ENCODE peak calls at places on chromosomes 1 and 21, in ten cellular contexts. E, C, T, O, M, N, H, L, D and Z are unnamed samples.

GRCh38 chr1:28144203-28145135 is 32.0 kb downstream of the PTAFR start:
- DNase-seq in E (peak), C (peak), T (no peak), O (peak), M (no peak), N (no peak), H (peak), L (no peak), D (peak), Z (peak)

GRCh38 chr1:39268112-39268581 is 63.7 kb downstream of the MACF1 start:
- DNase-seq in E (peak), C (peak), T (no peak), O (peak), M (no peak), N (no peak), H (peak), L (peak), D (peak), Z (peak)

GRCh38 chr1:218339267-218339831 is 5.8 kb upstream of the TGFB2 start:
- DNase-seq in E (peak), C (peak), T (no peak), O (peak), M (no peak), N (no peak), H (peak), L (no peak), D (peak), Z (no peak)

GRCh38 chr1:199859525-199859924 is 168.0 kb upstream of the NR5A2 start:
- DNase-seq in E (peak), C (peak), T (no peak), O (no peak), M (no peak), N (no peak), H (peak), L (no peak), D (peak), Z (no peak)

GRCh38 chr1:212749924-212750535 is 41.5 kb downstream of the NSL1 start:
- DNase-seq in E (peak), C (peak), T (no peak), O (peak), M (no peak), N (no peak), H (peak), L (no peak), D (peak), Z (peak)

GRCh38 chr1:35642472-35642955 is 1.2 kb upstream of the PSMB2 start:
- DNase-seq in E (no peak), C (peak), T (no peak), O (peak), M (no peak), N (no peak), H (peak), L (no peak), D (no peak), Z (no peak)

GRCh38 chr1:114113801-114114750 is 39.6 kb downstream of the SYT6 start:
- DNase-seq in E (peak), C (peak), T (no peak), O (no peak), M (no peak), N (no peak), H (peak), L (peak), D (no peak), Z (no peak)

GRCh38 chr1:2375246-2375922 is 16.0 kb downstream of the MORN1 start:
- DNase-seq in E (no peak), C (no peak), T (no peak), O (no peak), M (no peak), N (no peak), H (no peak), L (no peak), D (no peak), Z (no peak)

GRCh38 chr21:37383066-37383465 is 16.5 kb downstream of the DYRK1A start:
- DNase-seq in E (no peak), C (no peak), T (no peak), O (no peak), M (no peak), N (no peak), H (no peak), L (no peak), D (peak), Z (no peak)

GRCh38 chr1:101122452-101123166 is 97.0 kb upstream of the DPH5 start:
- DNase-seq in E (peak), C (no peak), T (no peak), O (no peak), M (no peak), N (no peak), H (no peak), L (no peak), D (no peak), Z (no peak)

GRCh38 chr1:66944330-66945274 is 19.8 kb downstream of the MIER1 start:
- DNase-seq in E (peak), C (peak), T (no peak), O (peak), M (no peak), N (no peak), H (peak), L (peak), D (peak), Z (no peak)

GRCh38 chr1:151989131-151989868 is 4.4 kb downstream of the S100A10 start:
- DNase-seq in E (peak), C (peak), T (no peak), O (peak), M (peak), N (peak), H (peak), L (peak), D (peak), Z (no peak)

GRCh38 chr1:147095691-147096090 is 76.6 kb downstream of the PRKAB2 start:
- DNase-seq in E (no peak), C (no peak), T (no peak), O (no peak), M (no peak), N (no peak), H (no peak), L (no peak), D (no peak), Z (no peak)

GRCh38 chr1:54615531-54616245 is 7.6 kb downstream of the FAM151A start:
- DNase-seq in E (no peak), C (peak), T (no peak), O (no peak), M (no peak), N (no peak), H (no peak), L (no peak), D (no peak), Z (no peak)

GRCh38 chr1:46466477-46467182 is 23.0 kb upstream of the DMBX1 start:
- DNase-seq in E (no peak), C (no peak), T (no peak), O (no peak), M (no peak), N (no peak), H (no peak), L (no peak), D (no peak), Z (no peak)

GRCh38 chr1:27527223-27527856 is 37.4 kb upstream of the WASF2 start:
- DNase-seq in E (no peak), C (no peak), T (no peak), O (no peak), M (peak), N (no peak), H (peak), L (peak), D (no peak), Z (no peak)

GRCh38 chr1:169122976-169123375 is 16.5 kb downstream of the ATP1B1 start:
- DNase-seq in E (no peak), C (no peak), T (no peak), O (no peak), M (no peak), N (no peak), H (no peak), L (no peak), D (no peak), Z (no peak)

GRCh38 chr1:183416850-183417690 is 1.1 kb downstream of the NMNAT2 start:
- DNase-seq in E (peak), C (no peak), T (no peak), O (peak), M (peak), N (peak), H (peak), L (peak), D (peak), Z (no peak)

GRCh38 chr1:41919764-41920397 is 1.2 kb upstream of the HIVEP3 start:
- DNase-seq in E (peak), C (peak), T (peak), O (peak), M (peak), N (peak), H (peak), L (peak), D (no peak), Z (peak)

GRCh38 chr1:2888281-2888845 is 86.9 kb upstream of the TTC34 start:
- DNase-seq in E (no peak), C (no peak), T (no peak), O (no peak), M (no peak), N (no peak), H (no peak), L (no peak), D (no peak), Z (no peak)

GRCh38 chr21:32207096-32207716 is 71.6 kb downstream of the MIS18A start:
- DNase-seq in E (no peak), C (no peak), T (no peak), O (no peak), M (no peak), N (no peak), H (no peak), L (no peak), D (no peak), Z (no peak)

GRCh38 chr1:81681104-81681503 is 119.6 kb upstream of the ADGRL2 start:
- DNase-seq in E (no peak), C (no peak), T (no peak), O (no peak), M (no peak), N (no peak), H (no peak), L (no peak), D (no peak), Z (no peak)

GRCh38 chr1:1583667-1584010 is 9.0 kb upstream of the SSU72 start:
- DNase-seq in E (no peak), C (no peak), T (no peak), O (no peak), M (no peak), N (no peak), H (no peak), L (no peak), D (no peak), Z (no peak)

GRCh38 chr1:182059936-182060335 is 1.6 kb downstream of the ZNF648 start:
- DNase-seq in E (no peak), C (no peak), T (no peak), O (no peak), M (no peak), N (no peak), H (no peak), L (no peak), D (no peak), Z (no peak)

GRCh38 chr1:184595609-184596008 is 159.0 kb downstream of the EDEM3 start:
- DNase-seq in E (peak), C (no peak), T (no peak), O (no peak), M (no peak), N (no peak), H (peak), L (no peak), D (peak), Z (no peak)

GRCh38 chr1:24209097-24209496 is 22.0 kb upstream of the IFNLR1 start:
- DNase-seq in E (no peak), C (no peak), T (no peak), O (no peak), M (no peak), N (no peak), H (no peak), L (no peak), D (no peak), Z (no peak)

GRCh38 chr1:108000620-108001105 is 35.7 kb upstream of the VAV3 start:
- DNase-seq in E (peak), C (peak), T (no peak), O (peak), M (no peak), N (no peak), H (peak), L (peak), D (peak), Z (no peak)

GRCh38 chr1:99672022-99672421 is 26.1 kb downstream of the PALMD start:
- DNase-seq in E (no peak), C (no peak), T (no peak), O (no peak), M (no peak), N (no peak), H (no peak), L (no peak), D (no peak), Z (no peak)

GRCh38 chr1:228721407-228721806 is 13.9 kb upstream of the RHOU start:
- DNase-seq in E (no peak), C (no peak), T (no peak), O (no peak), M (no peak), N (no peak), H (no peak), L (no peak), D (no peak), Z (no peak)